ENCODE peak calls at places on chromosomes 7 and 10, in nine cellular contexts. C is heart right ventricle, B is fibroblast of lung, K is IMR-90, U is upper lobe of right lung, R is foreskin fibroblast, F is psoas muscle, J is HFF-Myc, M is colonic mucosa. E is an unnamed sample.

GRCh38 chr10:86361134-86362128 is 5.2 kb downstream of the GRID1 start:
- DNase-seq in B (no peak), C (no peak), K (no peak), R (no peak), F (peak), U (peak), J (no peak), M (no peak), E (no peak)

GRCh38 chr7:137032436-137032835 is 164.0 kb downstream of the CHRM2 start:
- DNase-seq in K (peak), B (no peak), J (no peak), C (no peak), M (no peak), F (no peak), R (no peak), U (no peak), E (no peak)

GRCh38 chr7:150405584-150406310 is 26.6 kb downstream of the ZNF775 start:
- DNase-seq in F (no peak), K (peak), C (peak), J (no peak), R (no peak), B (no peak), U (no peak), M (peak), E (no peak)

GRCh38 chr10:113957013-113957412 is 86.7 kb upstream of the ADRB1 start:
- DNase-seq in K (peak), R (peak), M (no peak), C (no peak), J (peak), F (no peak), U (no peak), B (peak), E (peak)

GRCh38 chr10:121426307-121426706 is 171.9 kb downstream of the FGFR2 start:
- DNase-seq in K (no peak), J (no peak), R (no peak), B (no peak), C (no peak), M (peak), F (no peak), U (no peak), E (no peak)

GRCh38 chr10:52268790-52269189 is 45.3 kb upstream of the DKK1 start:
- DNase-seq in M (no peak), R (no peak), F (no peak), B (no peak), J (no peak), C (no peak), U (no peak), K (no peak), E (no peak)

GRCh38 chr10:133161486-133162051 is 1.6 kb downstream of the KNDC1 start:
- DNase-seq in J (no peak), R (no peak), C (no peak), K (no peak), B (no peak), M (no peak), F (no peak), U (peak), E (no peak)

GRCh38 chr10:15585303-15585715 is 134.4 kb downstream of the ITGA8 start:
- DNase-seq in C (peak), J (peak), K (peak), U (peak), B (peak), M (peak), F (peak), R (peak), E (peak)

GRCh38 chr10:21363753-21364104 is 161.8 kb downstream of the SKIDA1 start:
- DNase-seq in C (no peak), B (no peak), F (no peak), U (no peak), R (no peak), M (no peak), K (no peak), J (no peak), E (peak)
- H3K4me3 ChIP-seq in C (no peak), B (no peak), F (no peak), U (no peak), R (no peak), M (no peak), K (no peak), J (no peak), E (no peak)

GRCh38 chr10:29130190-29130673 is 158.6 kb upstream of the LYZL1 start:
- DNase-seq in K (peak), U (no peak), M (no peak), F (no peak), B (peak), J (no peak), R (no peak), C (no peak), E (peak)
- TF ChIP-seq CTCF in K (peak), U (peak), M (peak), F (peak), B (peak), J (peak), R (peak), C (peak), E (peak)

DNA sequence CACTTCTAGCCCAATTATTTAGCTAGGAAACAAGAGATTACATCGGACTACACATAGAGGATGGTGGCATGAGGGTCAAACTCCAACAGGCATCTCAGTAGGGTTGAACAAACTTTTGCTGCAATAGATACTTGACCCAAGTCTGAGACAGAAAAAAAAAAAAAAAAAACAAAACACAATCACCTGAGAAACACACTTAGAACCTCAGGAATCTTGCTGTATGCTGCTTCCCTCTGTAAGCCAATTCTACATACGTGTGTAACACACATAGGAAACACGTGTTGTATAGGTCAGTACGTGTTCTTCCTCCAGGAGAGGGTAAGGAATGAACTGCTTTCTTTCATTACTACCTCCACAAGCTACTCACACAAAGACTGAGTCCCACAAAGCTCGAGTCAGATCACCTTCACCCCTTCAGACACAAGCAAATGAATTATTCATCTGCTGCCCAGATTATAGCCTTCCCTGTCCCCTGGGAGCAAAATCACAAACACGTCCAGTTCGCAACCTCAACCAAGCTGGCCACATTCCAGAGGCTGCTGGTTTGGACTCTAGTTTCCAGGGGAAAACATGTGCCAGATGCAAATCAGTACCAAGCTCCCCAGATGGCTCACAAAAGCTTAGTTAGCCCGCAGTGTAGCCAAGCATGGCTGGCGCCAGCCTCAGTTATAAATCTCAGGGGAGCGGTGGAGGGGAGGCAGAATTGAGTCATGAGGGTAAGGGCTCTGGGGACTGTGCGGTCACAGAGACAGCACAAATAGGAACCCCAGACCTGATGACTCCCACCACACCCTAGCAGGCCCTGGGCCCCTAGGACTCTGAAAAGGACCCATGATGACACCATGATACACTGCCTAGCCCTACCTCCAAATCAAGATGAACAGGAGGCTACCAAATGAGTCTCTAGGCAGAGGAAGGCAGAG is 15.1 kb downstream of the PSAP start:
- DNase-seq in U (no peak), F (peak), R (peak), M (no peak), K (peak), C (peak), J (peak), B (peak), E (peak)
- H3K4me3 ChIP-seq in U (no peak), F (peak), R (no peak), M (no peak), K (no peak), C (no peak), J (no peak), B (no peak), E (no peak)

DNA sequence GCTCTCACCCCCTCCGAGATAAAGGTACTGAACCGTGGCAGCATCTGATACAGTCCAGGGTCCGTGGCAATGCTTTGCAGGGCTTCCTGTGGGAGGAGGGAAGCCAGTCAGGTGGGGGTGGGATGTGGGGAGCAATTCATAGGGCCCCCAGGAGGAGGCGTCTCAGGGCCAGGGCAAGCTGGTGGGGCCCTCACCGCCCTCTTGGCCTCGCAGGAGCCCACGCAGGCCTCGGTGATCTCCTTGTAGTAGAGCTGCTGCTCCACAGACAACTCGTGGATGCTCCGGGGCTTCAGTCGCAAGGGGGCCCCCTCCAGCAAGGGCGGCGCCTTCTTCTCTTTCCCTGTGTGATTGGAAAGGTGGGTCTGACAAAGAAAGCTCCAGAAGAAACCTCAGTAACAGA is 7.2 kb downstream of the TAF6 start:
- DNase-seq in F (no peak), J (no peak), M (no peak), C (no peak), B (no peak), U (no peak), K (no peak), R (no peak), E (no peak)
- TF ChIP-seq CTCF in F (no peak), J (no peak), M (no peak), C (no peak), B (no peak), U (no peak), K (no peak), R (no peak), E (no peak)

GRCh38 chr7:98848918-98849317 is 20.9 kb downstream of the TMEM130 start:
- DNase-seq in J (no peak), R (no peak), B (no peak), F (no peak), M (no peak), K (no peak), C (no peak), U (no peak), E (no peak)

GRCh38 chr7:98856021-98856422 is 13.8 kb downstream of the TMEM130 start:
- DNase-seq in R (peak), C (no peak), M (no peak), B (no peak), F (no peak), K (peak), U (no peak), J (no peak), E (no peak)

GRCh38 chr7:98855610-98856009 is 14.2 kb downstream of the TMEM130 start:
- DNase-seq in U (no peak), F (no peak), R (no peak), M (no peak), J (no peak), B (no peak), K (no peak), C (no peak), E (no peak)

GRCh38 chr7:98852826-98853225 is 17.0 kb downstream of the TMEM130 start:
- DNase-seq in U (no peak), K (peak), J (no peak), C (no peak), R (peak), M (no peak), B (no peak), F (no peak), E (no peak)
- H3K4me3 ChIP-seq in U (no peak), K (no peak), J (no peak), C (no peak), R (no peak), M (no peak), B (no peak), F (no peak), E (no peak)

GRCh38 chr7:2114926-2115738 is 117.6 kb downstream of the MAD1L1 start:
- DNase-seq in R (no peak), U (no peak), C (no peak), J (no peak), B (no peak), M (no peak), F (no peak), K (no peak), E (no peak)

GRCh38 chr7:2112261-2113203 is 120.2 kb downstream of the MAD1L1 start:
- DNase-seq in J (no peak), F (no peak), U (no peak), B (no peak), R (no peak), C (no peak), K (no peak), M (no peak), E (no peak)

GRCh38 chr7:2115739-2116065 is 117.0 kb downstream of the MAD1L1 start:
- DNase-seq in C (peak), U (no peak), K (no peak), B (no peak), M (no peak), R (no peak), F (no peak), J (no peak), E (no peak)

GRCh38 chr7:2116086-2116810 is 116.5 kb downstream of the MAD1L1 start:
- DNase-seq in F (peak), M (no peak), R (no peak), B (peak), K (peak), U (no peak), C (peak), J (no peak), E (peak)

GRCh38 chr7:2114052-2114451 is 118.7 kb downstream of the MAD1L1 start:
- DNase-seq in J (no peak), K (peak), C (no peak), M (no peak), R (peak), B (peak), U (no peak), F (no peak), E (peak)
- TF ChIP-seq CTCF in J (no peak), K (no peak), C (no peak), M (no peak), R (no peak), B (peak), U (no peak), F (no peak), E (no peak)

GRCh38 chr7:27897001-27897400 is 157.0 kb downstream of the TAX1BP1 start:
- DNase-seq in C (no peak), R (no peak), F (no peak), J (no peak), K (peak), U (no peak), M (peak), B (peak), E (no peak)
- H3K4me3 ChIP-seq in C (no peak), R (no peak), F (no peak), J (no peak), K (no peak), U (no peak), M (no peak), B (no peak), E (no peak)